ENCODE peak calls at places on chromosomes 13 and 19, in six cellular contexts. U is OCI-LY7, S is GM12878, B is mucosa of descending colon, D is GM23338, N is heart right ventricle. H is an unnamed sample. For H3K36me3, the result is how much of the 10 kb centered on the place peaks cover.

GRCh38 chr13:21719463-21719862 is 48.6 kb downstream of the FGF9 start:
- DNase-seq in U (no peak), S (no peak), B (no peak), D (no peak), N (no peak), H (no peak)

GRCh38 chr13:110346661-110347067 is 39.6 kb downstream of the COL4A2 start:
- DNase-seq in U (no peak), S (no peak), B (peak), D (no peak), N (no peak), H (no peak)

GRCh38 chr13:107765724-107766436 is 449.5 kb downstream of the LIG4 start:
- DNase-seq in U (no peak), S (no peak), B (no peak), D (no peak), N (no peak), H (no peak)

GRCh38 chr13:98809345-98809777 is 56.9 kb upstream of the SLC15A1 start:
- DNase-seq in U (no peak), S (no peak), B (no peak), D (no peak), N (no peak), H (no peak)

GRCh38 chr13:38758278-38758677 is 71.4 kb downstream of the FREM2 start:
- DNase-seq in U (no peak), S (no peak), B (no peak), D (no peak), N (no peak), H (no peak)

GRCh38 chr19:46913198-46913851 is 52.5 kb downstream of the ARHGAP35 start:
- DNase-seq in U (no peak), S (no peak), B (no peak), D (no peak), N (no peak), H (no peak)

GRCh38 chr13:100130092-100130491 is 41.2 kb downstream of the PCCA start:
- DNase-seq in U (no peak), S (no peak), B (no peak), D (peak), N (no peak), H (no peak)

GRCh38 chr13:45728759-45729158 is 26.6 kb downstream of the CBY2 start:
- DNase-seq in U (peak), S (no peak), B (no peak), D (peak), N (no peak), H (no peak)

GRCh38 chr19:9857920-9858746 is 23.0 kb downstream of the PIN1 start:
- DNase-seq in U (peak), S (no peak), B (no peak), D (no peak), N (no peak), H (no peak)

GRCh38 chr13:110103479-110103878 is 203.5 kb downstream of the COL4A1 start:
- DNase-seq in U (no peak), S (no peak), B (no peak), D (no peak), N (no peak), H (no peak)

GRCh38 chr13:26075498-26075897 is 23.7 kb upstream of the SHISA2 start:
- DNase-seq in U (no peak), S (no peak), B (no peak), D (peak), N (no peak), H (no peak)

GRCh38 chr13:86974995-86975328 is 696.2 kb upstream of the SLITRK5 start:
- DNase-seq in U (no peak), S (no peak), B (no peak), D (peak), N (no peak), H (no peak)

GRCh38 chr19:31261019-31261595 is 88.1 kb downstream of the TSHZ3 start:
- DNase-seq in U (no peak), S (no peak), B (no peak), D (no peak), N (no peak), H (no peak)

GRCh38 chr19:4140237-4140711 is 13.2 kb upstream of the CREB3L3 start:
- DNase-seq in U (peak), S (no peak), B (peak), D (peak), N (no peak), H (no peak)

GRCh38 chr19:11152318-11153062 is 3.1 kb downstream of the SPC24 start:
- DNase-seq in U (no peak), S (no peak), B (peak), D (no peak), N (peak), H (no peak)

GRCh38 chr19:7926021-7926726 is at the start of gene CTXN1:
- DNase-seq in U (peak), S (no peak), B (peak), D (peak), N (peak), H (peak)

GRCh38 chr19:20077791-20078463 is at the start of gene ZNF90:
- DNase-seq in U (peak), S (peak), B (peak), D (peak), N (peak), H (peak)

GRCh38 chr13:99642841-99643240 is 141.6 kb downstream of the TM9SF2 start:
- DNase-seq in U (no peak), S (no peak), B (no peak), D (no peak), N (no peak), H (no peak)

GRCh38 chr19:42233638-42234292 is 8.6 kb downstream of the GSK3A start:
- DNase-seq in U (no peak), S (no peak), B (no peak), D (no peak), N (no peak), H (no peak)

GRCh38 chr19:42234364-42234763 is 8.0 kb downstream of the GSK3A start:
- DNase-seq in U (no peak), S (no peak), B (no peak), D (no peak), N (no peak), H (no peak)

GRCh38 chr19:42232435-42232834 is 10.0 kb downstream of the GSK3A start:
- DNase-seq in U (no peak), S (no peak), B (no peak), D (no peak), N (no peak), H (no peak)

GRCh38 chr19:42233106-42233505 is 9.3 kb downstream of the GSK3A start:
- DNase-seq in U (no peak), S (no peak), B (no peak), D (no peak), N (no peak), H (no peak)

GRCh38 chr19:42235181-42235580 is 7.2 kb downstream of the GSK3A start:
- DNase-seq in U (no peak), S (no peak), B (no peak), D (no peak), N (no peak), H (no peak)
- H3K36me3 ChIP-seq in U (half or more), S (under half), B (under half), D (under half), N (under half), H (under half)

DNA sequence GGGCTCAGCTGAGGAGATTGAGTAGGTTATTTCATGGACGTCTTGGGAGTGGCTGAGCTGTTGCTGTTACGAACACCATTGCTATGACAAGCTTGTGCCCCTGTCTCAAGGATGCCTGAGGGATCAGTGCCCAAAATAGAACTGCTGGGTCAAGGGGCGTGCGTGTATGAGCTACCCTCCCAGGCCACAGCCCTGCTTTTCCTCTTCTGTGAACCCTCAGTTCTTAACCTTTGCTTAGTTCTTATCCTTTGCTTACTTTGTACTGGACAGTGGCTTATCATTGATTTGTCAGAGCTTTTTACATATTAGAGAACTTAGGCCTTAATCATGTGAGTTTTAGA is 9.0 kb downstream of the ARHGAP45 start:
- DNase-seq in U (no peak), S (no peak), B (no peak), D (no peak), N (no peak), H (no peak)
- H3K36me3 ChIP-seq in U (half or more), S (under half), B (under half), D (under half), N (under half), H (under half)

GRCh38 chr19:19009951-19010350 is 23.4 kb downstream of the SUGP2 start:
- DNase-seq in U (no peak), S (no peak), B (no peak), D (no peak), N (no peak), H (no peak)
- H3K36me3 ChIP-seq in U (half or more), S (under half), B (under half), D (half or more), N (under half), H (under half)

DNA sequence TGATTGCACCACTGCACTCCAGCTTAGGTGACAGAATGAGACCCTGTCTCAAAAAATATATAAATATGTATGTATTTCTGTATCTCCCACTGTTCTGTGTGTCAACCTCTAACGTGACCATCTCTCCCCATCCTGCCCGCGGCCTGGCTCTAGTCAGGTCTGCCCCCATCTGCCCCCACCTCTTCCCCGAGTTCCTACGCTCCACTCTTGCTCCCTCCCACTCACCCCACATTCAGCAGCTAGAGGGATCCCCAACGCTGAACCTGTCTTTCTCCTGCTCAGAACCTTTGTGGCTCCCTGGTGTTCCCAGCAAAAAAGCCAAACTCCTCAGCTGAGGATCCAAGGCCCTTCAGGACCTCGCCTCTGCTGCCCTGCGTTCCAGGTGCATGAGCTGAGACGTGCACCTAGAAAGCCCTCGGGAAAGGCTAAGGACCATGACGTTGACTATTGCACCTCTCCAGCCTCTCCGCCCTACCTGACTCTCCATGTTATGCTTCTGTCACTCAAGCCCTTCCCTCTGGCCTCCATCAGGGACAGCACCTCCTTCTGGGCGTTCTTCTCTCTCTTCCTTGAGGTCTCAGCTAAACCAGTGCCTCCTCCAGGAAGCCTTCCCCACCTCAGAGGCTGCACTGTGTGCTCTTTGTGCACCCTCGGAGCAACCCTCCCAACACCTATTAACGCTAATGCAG is 18.1 kb downstream of the AKT2 start:
- DNase-seq in U (no peak), S (no peak), B (no peak), D (peak), N (no peak), H (no peak)
- H3K36me3 ChIP-seq in U (half or more), S (under half), B (under half), D (under half), N (under half), H (under half)

GRCh38 chr19:2811735-2812413 is 7.8 kb upstream of the ZNF554 start:
- DNase-seq in U (no peak), S (no peak), B (peak), D (no peak), N (no peak), H (no peak)

GRCh38 chr19:2814426-2814825 is 5.2 kb upstream of the ZNF554 start:
- DNase-seq in U (no peak), S (no peak), B (no peak), D (no peak), N (no peak), H (no peak)

GRCh38 chr19:2811221-2811722 is 8.4 kb upstream of the ZNF554 start:
- DNase-seq in U (no peak), S (no peak), B (peak), D (no peak), N (no peak), H (no peak)

GRCh38 chr19:2813235-2814160 is 6.2 kb upstream of the ZNF554 start:
- DNase-seq in U (no peak), S (no peak), B (no peak), D (no peak), N (no peak), H (no peak)

DNA sequence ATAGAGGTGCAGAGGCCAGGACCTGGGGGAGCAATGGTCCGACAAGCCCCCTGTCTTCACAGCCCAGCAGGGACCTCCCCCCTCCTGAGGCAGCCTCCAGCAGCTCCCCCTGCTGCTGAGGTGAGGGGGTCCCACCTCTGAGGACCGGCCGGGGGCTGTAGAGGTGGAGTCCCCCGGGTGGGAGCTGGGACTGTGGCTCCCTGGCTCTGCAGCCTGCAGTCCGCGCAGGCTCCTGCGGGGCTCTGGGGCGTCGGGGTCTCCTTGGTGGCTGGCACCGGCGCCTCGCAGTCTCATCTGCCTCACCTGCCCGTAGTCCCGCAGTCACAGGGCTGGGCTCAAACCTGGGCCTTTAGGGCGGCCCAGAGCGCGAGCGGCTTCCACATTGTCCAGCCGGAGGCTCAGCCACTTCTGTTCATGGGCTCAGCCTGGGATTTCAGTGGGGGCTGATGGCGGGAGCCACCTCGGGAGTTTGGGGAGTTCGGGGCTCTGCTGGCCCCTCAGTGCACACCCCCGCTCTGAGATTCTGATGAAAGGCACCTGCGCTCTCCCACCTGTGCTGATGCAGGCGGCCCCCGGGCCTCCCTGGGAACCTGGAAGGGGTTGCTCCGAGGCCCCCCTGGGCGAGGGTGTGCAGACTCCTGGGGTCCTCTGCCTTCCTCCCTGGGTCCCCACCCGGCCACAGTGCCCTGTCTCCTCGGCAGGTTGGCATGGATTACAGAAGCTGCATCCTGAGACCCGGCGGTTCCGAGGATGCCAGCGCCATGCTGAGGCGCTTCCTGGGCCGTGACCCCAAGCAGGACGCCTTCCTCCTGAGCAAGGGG is 7.0 kb upstream of the ZNF554 start:
- DNase-seq in U (no peak), S (no peak), B (no peak), D (no peak), N (no peak), H (no peak)
- H3K36me3 ChIP-seq in U (half or more), S (under half), B (under half), D (under half), N (under half), H (under half)